ENCODE peak calls at places on chromosomes 4 and X, in four cellular contexts. One of them, this sample, is unnamed.

GRCh38 chr4:71025654-71026053 is 32.2 kb downstream of the DCK start:
- DNase-seq in bronchial epithelial cell: no peak
- DNase-seq in A549: no peak
- DNase-seq in posterior vena cava: no peak
- DNase-seq in this sample: no peak

GRCh38 chrX:48021026-48021900 is 14.5 kb downstream of the SPACA5 start:
- DNase-seq in posterior vena cava: peak; percentile 93
- DNase-seq in A549: peak; percentile 64
- DNase-seq in bronchial epithelial cell: peak; percentile 49
- DNase-seq in this sample: peak; percentile 58

GRCh38 chr4:168800926-168801325 is 209.1 kb downstream of the CBR4 start:
- DNase-seq in A549: no peak
- DNase-seq in posterior vena cava: no peak
- DNase-seq in bronchial epithelial cell: peak; percentile 41
- DNase-seq in this sample: no peak

GRCh38 chrX:13463608-13464007 is 105.8 kb upstream of the EGFL6 start:
- DNase-seq in A549: no peak
- DNase-seq in bronchial epithelial cell: peak; percentile 93
- DNase-seq in posterior vena cava: no peak
- DNase-seq in this sample: no peak

GRCh38 chrX:20066968-20067708 is 49.6 kb downstream of the MAP7D2 start:
- DNase-seq in A549: peak; percentile 45
- DNase-seq in bronchial epithelial cell: peak; percentile 55
- DNase-seq in posterior vena cava: no peak
- DNase-seq in this sample: peak; percentile 10

GRCh38 chr4:41106081-41106480 is 108.3 kb downstream of the APBB2 start:
- DNase-seq in bronchial epithelial cell: no peak
- DNase-seq in posterior vena cava: no peak
- DNase-seq in A549: no peak
- DNase-seq in this sample: no peak

GRCh38 chrX:8731579-8732395 is at the start of gene ANOS1:
- DNase-seq in A549: no peak
- DNase-seq in posterior vena cava: peak; percentile 85
- DNase-seq in bronchial epithelial cell: no peak
- DNase-seq in this sample: peak; percentile 17

GRCh38 chr4:78057600-78058560 is 757 bp downstream of the FRAS1 start:
- DNase-seq in A549: peak; percentile 10
- DNase-seq in bronchial epithelial cell: peak; percentile 34
- DNase-seq in posterior vena cava: peak; percentile 83
- DNase-seq in this sample: peak; percentile 68

GRCh38 chr4:1305781-1306455 is 16.2 kb downstream of the MAEA start:
- DNase-seq in A549: no peak
- DNase-seq in bronchial epithelial cell: no peak
- DNase-seq in posterior vena cava: peak; percentile 40
- DNase-seq in this sample: no peak

GRCh38 chr4:978957-979701 is 5.8 kb upstream of the DGKQ start:
- DNase-seq in A549: no peak
- DNase-seq in posterior vena cava: no peak
- DNase-seq in bronchial epithelial cell: peak; percentile 61
- DNase-seq in this sample: no peak

GRCh38 chr4:103774326-103774725 is 54.5 kb upstream of the TACR3 start:
- DNase-seq in bronchial epithelial cell: no peak
- DNase-seq in A549: no peak
- DNase-seq in posterior vena cava: no peak
- DNase-seq in this sample: no peak

GRCh38 chr4:7985891-7986441 is 46.3 kb upstream of the AFAP1 start:
- DNase-seq in bronchial epithelial cell: no peak
- DNase-seq in A549: no peak
- DNase-seq in posterior vena cava: no peak
- DNase-seq in this sample: no peak

GRCh38 chr4:42428036-42428435 is 30.7 kb downstream of the SHISA3 start:
- DNase-seq in posterior vena cava: no peak
- DNase-seq in bronchial epithelial cell: no peak
- DNase-seq in A549: no peak
- DNase-seq in this sample: no peak

GRCh38 chr4:740656-741282 is 35.1 kb downstream of the PCGF3 start:
- DNase-seq in A549: no peak
- DNase-seq in bronchial epithelial cell: no peak
- DNase-seq in posterior vena cava: no peak
- DNase-seq in this sample: no peak

GRCh38 chr4:11898796-11899195 is 470.1 kb upstream of the HS3ST1 start:
- DNase-seq in posterior vena cava: no peak
- DNase-seq in bronchial epithelial cell: no peak
- DNase-seq in A549: no peak
- DNase-seq in this sample: no peak

GRCh38 chr4:176548571-176548970 is 228.8 kb downstream of the SPCS3 start:
- DNase-seq in bronchial epithelial cell: peak; percentile 85
- DNase-seq in A549: no peak
- DNase-seq in posterior vena cava: no peak
- DNase-seq in this sample: no peak

GRCh38 chr4:39574946-39575345 is 47.7 kb upstream of the UGDH start:
- DNase-seq in bronchial epithelial cell: no peak
- DNase-seq in posterior vena cava: peak; percentile 5
- DNase-seq in A549: no peak
- DNase-seq in this sample: no peak

GRCh38 chr4:109214622-109215350 is 87.7 kb downstream of the COL25A1 start:
- DNase-seq in A549: no peak
- DNase-seq in bronchial epithelial cell: no peak
- DNase-seq in posterior vena cava: no peak
- DNase-seq in this sample: no peak

GRCh38 chr4:113825272-113825671 is 63.7 kb upstream of the CAMK2D start:
- DNase-seq in bronchial epithelial cell: no peak
- DNase-seq in posterior vena cava: no peak
- DNase-seq in A549: no peak
- DNase-seq in this sample: no peak

GRCh38 chr4:182904271-182904761 is 12.9 kb downstream of the DCTD start:
- DNase-seq in bronchial epithelial cell: no peak
- DNase-seq in posterior vena cava: no peak
- DNase-seq in A549: no peak
- DNase-seq in this sample: no peak

GRCh38 chrX:16836371-16836770 is 33.8 kb downstream of the RBBP7 start:
- DNase-seq in bronchial epithelial cell: peak; percentile 19
- DNase-seq in posterior vena cava: no peak
- DNase-seq in A549: peak; percentile 57
- DNase-seq in this sample: peak; percentile 45

GRCh38 chr4:118954246-118954645 is 65.6 kb downstream of the SYNPO2 start:
- DNase-seq in posterior vena cava: no peak
- DNase-seq in A549: no peak
- DNase-seq in bronchial epithelial cell: peak; percentile 25
- DNase-seq in this sample: no peak